ENCODE peak calls at places on chromosomes 2 and 18, in seven cellular contexts. D is H9, B is neuronal stem cell, J is mesendoderm, E is IMR-90, K is trophoblast cell, R is H1. O is an unnamed sample. For H3K4me1, the result is how much of the 10 kb centered on the place peaks cover.

GRCh38 chr2:171210864-171211431 is 50.3 kb upstream of the TLK1 start:
- DNase-seq in E (peak), B (no peak), J (peak), R (no peak), D (no peak), K (peak), O (peak)

GRCh38 chr2:227933891-227934290 is 62.5 kb downstream of the DAW1 start:
- DNase-seq in J (peak), R (no peak), E (no peak), K (no peak), B (peak), D (no peak), O (no peak)

GRCh38 chr2:238973038-238973772 is 125.3 kb downstream of the TWIST2 start:
- DNase-seq in E (peak), J (no peak), B (no peak), K (no peak), R (no peak), D (no peak), O (peak)

GRCh38 chr2:185372188-185372587 is 366.4 kb upstream of the FSIP2 start:
- DNase-seq in J (no peak), K (no peak), E (no peak), B (no peak), R (no peak), D (no peak), O (peak)

GRCh38 chr2:4412637-4413187 is 709.3 kb downstream of the DCDC2C start:
- DNase-seq in E (no peak), B (no peak), K (no peak), R (no peak), J (no peak), D (no peak), O (no peak)

GRCh38 chr2:113184531-113185230 is 10.9 kb downstream of the PSD4 start:
- DNase-seq in D (no peak), E (no peak), B (no peak), J (no peak), R (no peak), K (no peak), O (no peak)

GRCh38 chr2:16664052-16664731 is 1.4 kb downstream of the CYRIA start:
- DNase-seq in R (no peak), K (peak), E (peak), B (no peak), J (peak), D (peak), O (peak)

GRCh38 chr2:227813562-227814353 is at the start of gene CCL20:
- DNase-seq in R (no peak), E (no peak), J (no peak), B (no peak), D (no peak), K (no peak), O (peak)

GRCh38 chr18:63197246-63197791 is 122.2 kb downstream of the BCL2 start:
- DNase-seq in B (no peak), E (no peak), K (peak), D (no peak), R (no peak), J (no peak), O (no peak)

GRCh38 chr2:151052850-151053660 is 208.6 kb downstream of the RBM43 start:
- DNase-seq in B (no peak), K (no peak), E (no peak), D (no peak), J (no peak), R (no peak), O (peak)

GRCh38 chr18:79692056-79692455 is 12.5 kb downstream of the CTDP1 start:
- DNase-seq in R (no peak), K (no peak), J (no peak), B (no peak), D (no peak), E (no peak), O (no peak)

GRCh38 chr18:79692886-79693285 is 13.3 kb downstream of the CTDP1 start:
- DNase-seq in R (no peak), E (no peak), K (no peak), D (no peak), J (no peak), B (no peak), O (no peak)

GRCh38 chr18:79690071-79690470 is 10.5 kb downstream of the CTDP1 start:
- DNase-seq in E (no peak), B (no peak), D (no peak), K (no peak), R (no peak), J (no peak), O (no peak)

GRCh38 chr18:79693561-79694205 is 14.1 kb downstream of the CTDP1 start:
- DNase-seq in R (no peak), D (peak), J (peak), K (no peak), E (no peak), B (no peak), O (no peak)

DNA sequence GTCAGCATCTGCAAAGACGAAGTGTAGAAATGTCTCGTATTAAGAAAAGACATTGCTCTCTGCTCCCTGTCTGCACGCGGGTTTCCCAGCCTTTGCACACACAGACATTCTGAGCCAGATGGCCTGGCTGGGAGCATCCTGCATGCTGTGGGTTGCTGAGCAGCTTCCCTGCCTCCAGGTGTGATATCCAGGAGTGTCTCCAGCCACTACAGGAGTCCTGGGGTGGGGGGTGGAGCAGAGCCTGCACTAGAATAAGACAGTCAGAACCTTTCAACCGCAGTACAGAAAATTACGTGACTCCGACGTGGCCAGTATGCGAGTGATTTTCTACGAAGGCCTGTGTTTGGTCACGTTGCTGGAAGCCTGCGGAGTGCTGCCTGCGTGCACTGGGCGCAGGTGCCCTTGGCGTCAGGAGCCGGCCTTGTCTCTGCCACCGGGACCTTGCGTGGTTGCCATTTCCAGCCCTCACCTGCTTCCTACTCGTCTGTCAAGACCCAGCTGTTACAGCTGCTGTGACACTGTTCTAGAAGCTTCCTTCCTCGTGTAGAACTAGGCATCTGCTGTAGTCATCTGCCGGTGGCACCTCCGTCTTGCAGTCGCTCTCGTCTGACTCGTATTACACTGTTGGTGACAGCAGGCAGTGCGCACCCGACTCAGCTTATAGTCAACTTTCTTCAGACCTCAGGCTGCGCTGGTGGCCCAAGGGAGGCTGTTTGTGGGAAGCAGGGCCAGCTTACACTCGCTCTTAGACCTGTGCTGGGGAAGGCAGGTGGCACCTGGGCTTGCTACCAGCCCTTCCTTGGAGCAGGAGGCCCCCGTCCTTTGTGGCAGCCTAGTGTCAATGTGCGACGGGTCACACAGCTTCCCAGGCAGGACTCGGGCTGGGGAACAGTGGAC is 11.2 kb downstream of the CTDP1 start:
- DNase-seq in K (no peak), D (no peak), E (no peak), B (no peak), R (no peak), J (no peak), O (no peak)
- H2BK120ac ChIP-seq in K (no peak), D (no peak), E (no peak), B (no peak), R (no peak), J (no peak), O (no peak)

GRCh38 chr18:31497404-31497710 is 620 bp upstream of the DSG2 start:
- DNase-seq in J (no peak), D (no peak), K (no peak), B (no peak), E (no peak), R (no peak), O (no peak)
- H3K4me1 ChIP-seq in J (under half), D (under half), K (under half), B (under half), E (under half), R (under half), O (under half)

DNA sequence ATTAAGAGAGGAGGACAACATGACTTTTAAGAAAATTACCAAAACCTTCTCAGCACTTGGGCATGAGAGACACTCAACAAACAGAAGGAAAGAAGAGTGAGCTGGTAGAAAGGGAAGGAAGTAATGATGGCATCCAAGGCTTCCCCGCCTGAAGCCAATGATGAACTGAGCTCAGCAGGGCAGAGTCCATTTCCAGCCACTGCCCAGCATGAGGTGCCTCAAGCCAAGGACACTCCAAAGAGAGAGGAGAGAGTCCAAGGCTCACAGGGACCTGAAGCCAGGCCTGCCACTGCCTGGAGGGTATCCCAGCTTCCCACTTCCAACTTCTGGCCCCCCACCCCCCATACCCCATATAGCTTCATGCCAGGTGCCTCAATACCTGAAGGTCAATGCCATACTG is 9.5 kb upstream of the TNS1 start:
- DNase-seq in R (no peak), B (no peak), K (no peak), J (no peak), D (no peak), E (no peak), O (no peak)
- H2BK120ac ChIP-seq in R (no peak), B (no peak), K (no peak), J (no peak), D (no peak), E (no peak), O (no peak)

DNA sequence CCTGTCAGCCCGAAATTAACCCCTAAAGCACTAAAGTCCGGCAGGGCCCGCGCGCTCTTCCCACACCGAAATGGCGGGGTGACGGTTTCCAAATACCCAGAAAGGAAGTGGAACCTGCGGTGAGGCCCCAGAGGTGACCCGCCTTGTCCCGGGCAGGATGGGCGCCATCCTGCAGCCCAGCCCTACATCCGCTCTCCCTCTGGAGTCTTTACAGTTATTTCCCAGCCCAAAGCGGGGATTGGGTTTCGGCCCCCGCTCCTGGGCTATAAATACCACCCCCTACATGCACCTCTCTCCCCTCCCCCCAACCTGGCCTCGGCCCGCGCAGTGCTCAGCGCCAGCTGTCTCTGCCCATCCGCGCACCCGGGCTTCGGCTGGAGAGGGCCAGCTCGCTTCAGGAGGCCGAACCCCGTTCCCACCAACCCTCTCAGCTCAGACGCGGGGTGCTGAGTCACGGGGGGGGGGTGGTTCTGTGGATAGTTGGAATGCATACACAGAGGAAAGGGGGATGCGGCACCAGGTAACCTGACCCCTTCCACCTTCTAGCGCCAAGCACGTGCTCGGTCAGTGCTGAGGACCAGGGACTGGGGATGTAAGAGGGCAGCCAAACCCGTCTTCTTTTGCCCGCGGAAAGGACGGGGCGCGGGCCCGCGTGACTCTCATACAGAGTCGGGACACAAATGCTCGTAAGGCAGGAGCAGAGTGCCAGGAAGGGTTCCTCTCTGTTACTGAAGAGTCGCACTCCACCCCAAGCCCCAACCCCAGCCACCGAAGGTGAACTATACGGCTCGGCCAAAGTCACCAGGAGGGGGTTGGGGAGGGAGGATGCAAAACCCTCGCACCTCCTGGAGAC is at the start of gene TUBA4B:
- DNase-seq in B (no peak), J (peak), E (peak), R (no peak), K (no peak), D (peak), O (peak)
- H3K4me1 ChIP-seq in B (under half), J (under half), E (under half), R (under half), K (under half), D (under half), O (half or more)

GRCh38 chr2:8459474-8459873 is 222.4 kb upstream of the ID2 start:
- DNase-seq in R (no peak), B (no peak), D (no peak), K (no peak), E (no peak), J (no peak), O (no peak)
- H2BK120ac ChIP-seq in R (no peak), B (no peak), D (no peak), K (no peak), E (no peak), J (no peak), O (no peak)